ENCODE peak calls at places on chromosomes 3 and 15, in six cellular contexts. One of them, this sample, is unnamed.

GRCh38 chr3:177932750-177933660 is 603.2 kb upstream of the KCNMB2 start:
- DNase-seq in right cardiac atrium: no peak
- DNase-seq in GM20000: no peak
- DNase-seq in retina: no peak
- DNase-seq in stimulated activated CD4-positive, alpha-beta T cell treated with anti-CD3 and anti-CD28 coated beads, Interleukin-2, amount 100 ng/mL, for 4 hours: no peak
- DNase-seq in fibroblast of lung: peak
- DNase-seq in this sample: no peak

GRCh38 chr3:134463676-134464611 is 21.8 kb downstream of the ANAPC13 start:
- DNase-seq in right cardiac atrium: peak
- DNase-seq in stimulated activated CD4-positive, alpha-beta T cell treated with anti-CD3 and anti-CD28 coated beads, Interleukin-2, amount 100 ng/mL, for 4 hours: no peak
- DNase-seq in GM20000: no peak
- DNase-seq in retina: peak
- DNase-seq in fibroblast of lung: peak
- DNase-seq in this sample: peak

GRCh38 chr3:34237946-34238345 is 439.5 kb downstream of the PDCD6IP start:
- DNase-seq in fibroblast of lung: peak
- DNase-seq in GM20000: no peak
- DNase-seq in retina: no peak
- DNase-seq in right cardiac atrium: no peak
- DNase-seq in stimulated activated CD4-positive, alpha-beta T cell treated with anti-CD3 and anti-CD28 coated beads, Interleukin-2, amount 100 ng/mL, for 4 hours: no peak
- DNase-seq in this sample: no peak

GRCh38 chr15:38610748-38611147 is 46.1 kb upstream of the RASGRP1 start:
- DNase-seq in GM20000: no peak
- DNase-seq in stimulated activated CD4-positive, alpha-beta T cell treated with anti-CD3 and anti-CD28 coated beads, Interleukin-2, amount 100 ng/mL, for 4 hours: no peak
- DNase-seq in fibroblast of lung: no peak
- DNase-seq in retina: no peak
- DNase-seq in right cardiac atrium: no peak
- DNase-seq in this sample: no peak

GRCh38 chr3:61925721-61926120 is 364.4 kb downstream of the PTPRG start:
- DNase-seq in stimulated activated CD4-positive, alpha-beta T cell treated with anti-CD3 and anti-CD28 coated beads, Interleukin-2, amount 100 ng/mL, for 4 hours: no peak
- DNase-seq in fibroblast of lung: peak
- DNase-seq in retina: no peak
- DNase-seq in GM20000: no peak
- DNase-seq in right cardiac atrium: no peak
- DNase-seq in this sample: no peak

GRCh38 chr15:74786659-74787165 is 4.8 kb downstream of the CSK start:
- DNase-seq in retina: no peak
- DNase-seq in right cardiac atrium: peak
- DNase-seq in stimulated activated CD4-positive, alpha-beta T cell treated with anti-CD3 and anti-CD28 coated beads, Interleukin-2, amount 100 ng/mL, for 4 hours: no peak
- DNase-seq in GM20000: no peak
- DNase-seq in fibroblast of lung: no peak
- DNase-seq in this sample: no peak

GRCh38 chr15:43185161-43186002 is at the start of gene CCNDBP1:
- DNase-seq in fibroblast of lung: peak
- DNase-seq in GM20000: peak
- DNase-seq in right cardiac atrium: peak
- DNase-seq in retina: peak
- DNase-seq in stimulated activated CD4-positive, alpha-beta T cell treated with anti-CD3 and anti-CD28 coated beads, Interleukin-2, amount 100 ng/mL, for 4 hours: peak
- DNase-seq in this sample: peak

GRCh38 chr3:127746400-127747057 is 73.8 kb downstream of the ABTB1 start:
- DNase-seq in right cardiac atrium: peak
- DNase-seq in GM20000: no peak
- DNase-seq in retina: no peak
- DNase-seq in stimulated activated CD4-positive, alpha-beta T cell treated with anti-CD3 and anti-CD28 coated beads, Interleukin-2, amount 100 ng/mL, for 4 hours: no peak
- DNase-seq in fibroblast of lung: no peak
- DNase-seq in this sample: no peak

GRCh38 chr3:69998759-69999158 is 774 bp upstream of the SAMMSON start:
- DNase-seq in fibroblast of lung: no peak
- DNase-seq in retina: no peak
- DNase-seq in right cardiac atrium: no peak
- DNase-seq in stimulated activated CD4-positive, alpha-beta T cell treated with anti-CD3 and anti-CD28 coated beads, Interleukin-2, amount 100 ng/mL, for 4 hours: no peak
- DNase-seq in GM20000: no peak
- DNase-seq in this sample: no peak

GRCh38 chr3:11072631-11073030 is 80.1 kb downstream of the SLC6A1 start:
- DNase-seq in retina: no peak
- DNase-seq in right cardiac atrium: no peak
- DNase-seq in stimulated activated CD4-positive, alpha-beta T cell treated with anti-CD3 and anti-CD28 coated beads, Interleukin-2, amount 100 ng/mL, for 4 hours: no peak
- DNase-seq in GM20000: no peak
- DNase-seq in fibroblast of lung: no peak
- DNase-seq in this sample: no peak

GRCh38 chr3:190566043-190566933 is 52.4 kb downstream of the IL1RAP start:
- DNase-seq in right cardiac atrium: peak
- DNase-seq in stimulated activated CD4-positive, alpha-beta T cell treated with anti-CD3 and anti-CD28 coated beads, Interleukin-2, amount 100 ng/mL, for 4 hours: peak
- DNase-seq in retina: no peak
- DNase-seq in GM20000: no peak
- DNase-seq in fibroblast of lung: peak
- DNase-seq in this sample: no peak

GRCh38 chr15:71261934-71262333 is 146.7 kb downstream of the THSD4 start:
- DNase-seq in stimulated activated CD4-positive, alpha-beta T cell treated with anti-CD3 and anti-CD28 coated beads, Interleukin-2, amount 100 ng/mL, for 4 hours: no peak
- DNase-seq in right cardiac atrium: no peak
- DNase-seq in fibroblast of lung: no peak
- DNase-seq in retina: no peak
- DNase-seq in GM20000: no peak
- DNase-seq in this sample: no peak

GRCh38 chr3:17238029-17238428 is 353.3 kb downstream of the PLCL2 start:
- DNase-seq in retina: no peak
- DNase-seq in right cardiac atrium: no peak
- DNase-seq in GM20000: no peak
- DNase-seq in stimulated activated CD4-positive, alpha-beta T cell treated with anti-CD3 and anti-CD28 coated beads, Interleukin-2, amount 100 ng/mL, for 4 hours: no peak
- DNase-seq in fibroblast of lung: no peak
- DNase-seq in this sample: no peak

GRCh38 chr3:131591394-131591990 is 88.7 kb upstream of the MRPL3 start:
- DNase-seq in GM20000: no peak
- DNase-seq in fibroblast of lung: peak
- DNase-seq in stimulated activated CD4-positive, alpha-beta T cell treated with anti-CD3 and anti-CD28 coated beads, Interleukin-2, amount 100 ng/mL, for 4 hours: no peak
- DNase-seq in retina: peak
- DNase-seq in right cardiac atrium: no peak
- DNase-seq in this sample: peak

GRCh38 chr3:157107644-157108133 is 52.3 kb downstream of the CCNL1 start:
- DNase-seq in stimulated activated CD4-positive, alpha-beta T cell treated with anti-CD3 and anti-CD28 coated beads, Interleukin-2, amount 100 ng/mL, for 4 hours: no peak
- DNase-seq in fibroblast of lung: no peak
- DNase-seq in right cardiac atrium: no peak
- DNase-seq in GM20000: no peak
- DNase-seq in retina: no peak
- DNase-seq in this sample: no peak

GRCh38 chr15:61634837-61635236 is 405.7 kb upstream of the RORA start:
- DNase-seq in fibroblast of lung: no peak
- DNase-seq in right cardiac atrium: no peak
- DNase-seq in retina: no peak
- DNase-seq in GM20000: no peak
- DNase-seq in stimulated activated CD4-positive, alpha-beta T cell treated with anti-CD3 and anti-CD28 coated beads, Interleukin-2, amount 100 ng/mL, for 4 hours: no peak
- DNase-seq in this sample: no peak

GRCh38 chr3:182116386-182116785 is 404.7 kb downstream of the SOX2 start:
- DNase-seq in fibroblast of lung: peak
- DNase-seq in right cardiac atrium: no peak
- DNase-seq in retina: no peak
- DNase-seq in GM20000: no peak
- DNase-seq in stimulated activated CD4-positive, alpha-beta T cell treated with anti-CD3 and anti-CD28 coated beads, Interleukin-2, amount 100 ng/mL, for 4 hours: no peak
- DNase-seq in this sample: no peak

GRCh38 chr3:11078826-11079520 is 75.3 kb upstream of the HRH1 start:
- DNase-seq in stimulated activated CD4-positive, alpha-beta T cell treated with anti-CD3 and anti-CD28 coated beads, Interleukin-2, amount 100 ng/mL, for 4 hours: no peak
- DNase-seq in GM20000: no peak
- DNase-seq in retina: no peak
- DNase-seq in fibroblast of lung: no peak
- DNase-seq in right cardiac atrium: no peak
- DNase-seq in this sample: peak

GRCh38 chr3:57006949-57007419 is 53.5 kb upstream of the SPATA12 start:
- DNase-seq in right cardiac atrium: no peak
- DNase-seq in GM20000: no peak
- DNase-seq in retina: no peak
- DNase-seq in stimulated activated CD4-positive, alpha-beta T cell treated with anti-CD3 and anti-CD28 coated beads, Interleukin-2, amount 100 ng/mL, for 4 hours: no peak
- DNase-seq in fibroblast of lung: peak
- DNase-seq in this sample: no peak

GRCh38 chr3:157115069-157116006 is 44.6 kb downstream of the CCNL1 start:
- DNase-seq in right cardiac atrium: no peak
- DNase-seq in GM20000: no peak
- DNase-seq in retina: no peak
- DNase-seq in fibroblast of lung: peak
- DNase-seq in stimulated activated CD4-positive, alpha-beta T cell treated with anti-CD3 and anti-CD28 coated beads, Interleukin-2, amount 100 ng/mL, for 4 hours: no peak
- DNase-seq in this sample: peak

GRCh38 chr3:60742606-60743145 is 508.6 kb downstream of the FHIT start:
- DNase-seq in right cardiac atrium: peak
- DNase-seq in retina: no peak
- DNase-seq in fibroblast of lung: peak
- DNase-seq in stimulated activated CD4-positive, alpha-beta T cell treated with anti-CD3 and anti-CD28 coated beads, Interleukin-2, amount 100 ng/mL, for 4 hours: no peak
- DNase-seq in GM20000: no peak
- DNase-seq in this sample: peak

GRCh38 chr15:67303490-67304363 is 49.1 kb downstream of the IQCH start:
- DNase-seq in stimulated activated CD4-positive, alpha-beta T cell treated with anti-CD3 and anti-CD28 coated beads, Interleukin-2, amount 100 ng/mL, for 4 hours: no peak
- DNase-seq in right cardiac atrium: no peak
- DNase-seq in retina: no peak
- DNase-seq in GM20000: peak
- DNase-seq in fibroblast of lung: peak
- DNase-seq in this sample: peak

GRCh38 chr3:114035146-114035545 is 21.2 kb downstream of the CCDC191 start:
- DNase-seq in stimulated activated CD4-positive, alpha-beta T cell treated with anti-CD3 and anti-CD28 coated beads, Interleukin-2, amount 100 ng/mL, for 4 hours: no peak
- DNase-seq in fibroblast of lung: peak
- DNase-seq in right cardiac atrium: no peak
- DNase-seq in retina: no peak
- DNase-seq in GM20000: no peak
- DNase-seq in this sample: no peak

GRCh38 chr3:123723527-123724168 is 138.8 kb upstream of the HACD2 start:
- DNase-seq in retina: peak
- DNase-seq in stimulated activated CD4-positive, alpha-beta T cell treated with anti-CD3 and anti-CD28 coated beads, Interleukin-2, amount 100 ng/mL, for 4 hours: peak
- DNase-seq in right cardiac atrium: peak
- DNase-seq in fibroblast of lung: peak
- DNase-seq in GM20000: peak
- DNase-seq in this sample: peak

GRCh38 chr3:12588674-12589054 is 31.8 kb downstream of the MKRN2 start:
- DNase-seq in fibroblast of lung: no peak
- DNase-seq in right cardiac atrium: no peak
- DNase-seq in GM20000: no peak
- DNase-seq in stimulated activated CD4-positive, alpha-beta T cell treated with anti-CD3 and anti-CD28 coated beads, Interleukin-2, amount 100 ng/mL, for 4 hours: no peak
- DNase-seq in retina: no peak
- DNase-seq in this sample: no peak

GRCh38 chr3:40620151-40620550 is 95.4 kb downstream of the ZNF621 start:
- DNase-seq in fibroblast of lung: no peak
- DNase-seq in right cardiac atrium: no peak
- DNase-seq in retina: no peak
- DNase-seq in stimulated activated CD4-positive, alpha-beta T cell treated with anti-CD3 and anti-CD28 coated beads, Interleukin-2, amount 100 ng/mL, for 4 hours: no peak
- DNase-seq in GM20000: no peak
- DNase-seq in this sample: no peak

GRCh38 chr3:67415504-67415903 is 238.9 kb downstream of the SUCLG2 start:
- DNase-seq in fibroblast of lung: peak
- DNase-seq in retina: no peak
- DNase-seq in stimulated activated CD4-positive, alpha-beta T cell treated with anti-CD3 and anti-CD28 coated beads, Interleukin-2, amount 100 ng/mL, for 4 hours: no peak
- DNase-seq in GM20000: no peak
- DNase-seq in right cardiac atrium: no peak
- DNase-seq in this sample: no peak

GRCh38 chr3:27681249-27681748 is 40.8 kb downstream of the EOMES start:
- DNase-seq in retina: peak
- DNase-seq in right cardiac atrium: no peak
- DNase-seq in fibroblast of lung: peak
- DNase-seq in GM20000: peak
- DNase-seq in stimulated activated CD4-positive, alpha-beta T cell treated with anti-CD3 and anti-CD28 coated beads, Interleukin-2, amount 100 ng/mL, for 4 hours: peak
- DNase-seq in this sample: peak

GRCh38 chr3:194386066-194386465 is 13.0 kb downstream of the GP5 start:
- DNase-seq in right cardiac atrium: no peak
- DNase-seq in stimulated activated CD4-positive, alpha-beta T cell treated with anti-CD3 and anti-CD28 coated beads, Interleukin-2, amount 100 ng/mL, for 4 hours: no peak
- DNase-seq in fibroblast of lung: no peak
- DNase-seq in retina: no peak
- DNase-seq in GM20000: no peak
- DNase-seq in this sample: peak

This sample was measured in neural progenitor cell.